ENCODE peak calls at places on chromosomes 6 and 20, in six cellular contexts. F is AG10803; P is dermis blood vessel endothelial cell; G is stimulated activated CD4-positive, alpha-beta T cell treated with anti-CD3 and anti-CD28 coated beads, Interleukin-2, amount 100 ng/mL, for 4 hours; E is neural crest cell; N is T-helper 2 cell. S is an unnamed sample.

GRCh38 chr6:79694623-79695311 is 63.6 kb downstream of the SH3BGRL2 start:
- DNase-seq in F (peak; percentile 4), E (no peak), P (no peak), G (no peak), N (no peak), S (no peak)

GRCh38 chr6:169244684-169245383 is 8.8 kb downstream of the THBS2 start:
- DNase-seq in E (no peak), F (no peak), N (no peak), P (no peak), G (no peak), S (no peak)

GRCh38 chr6:145028144-145028818 is 707.0 kb downstream of the EPM2A start:
- DNase-seq in G (no peak), P (peak; percentile 65), F (peak; percentile 49), E (no peak), N (no peak), S (peak; percentile 52)

GRCh38 chr6:142444388-142444787 is 142.6 kb downstream of the ADGRG6 start:
- DNase-seq in P (peak; percentile 4), G (no peak), E (no peak), N (no peak), F (peak; percentile 21), S (peak; percentile 9)

GRCh38 chr20:61588356-61589054 is 336.4 kb downstream of the CDH4 start:
- DNase-seq in F (peak; percentile 54), E (no peak), N (no peak), G (no peak), P (peak; percentile 13), S (no peak)

GRCh38 chr6:134846865-134847264 is 103.0 kb downstream of the ALDH8A1 start:
- DNase-seq in E (no peak), N (no peak), F (no peak), G (no peak), P (no peak), S (no peak)

GRCh38 chr20:37406010-37406998 is 60.4 kb downstream of the SRC start:
- DNase-seq in G (peak; percentile 13), E (peak; percentile 46), N (no peak), F (no peak), P (peak; percentile 51), S (no peak)

GRCh38 chr20:49471397-49471796 is 11.1 kb downstream of the KCNB1 start:
- DNase-seq in N (no peak), P (no peak), F (no peak), E (no peak), G (no peak), S (no peak)

GRCh38 chr6:3822747-3823445 is 26.3 kb upstream of the FAM50B start:
- DNase-seq in G (no peak), P (no peak), E (no peak), F (peak; percentile 54), N (no peak), S (no peak)

GRCh38 chr6:96899019-96899418 is 1.3 kb upstream of the NDUFAF4 start:
- DNase-seq in G (no peak), E (peak; percentile 6), P (peak; percentile 70), F (peak; percentile 54), N (no peak), S (peak; percentile 91)

GRCh38 chr20:38230957-38231785 is 29.4 kb downstream of the KIAA1755 start:
- DNase-seq in F (no peak), P (no peak), N (no peak), G (no peak), E (no peak), S (no peak)

GRCh38 chr6:148564494-148564893 is 182.3 kb upstream of the UST start:
- DNase-seq in P (no peak), G (no peak), F (no peak), N (no peak), E (no peak), S (no peak)

GRCh38 chr6:168711666-168712300 is 270.8 kb downstream of the SMOC2 start:
- DNase-seq in G (no peak), F (no peak), N (no peak), P (no peak), E (no peak), S (no peak)

GRCh38 chr20:2804041-2804828 is 3.8 kb upstream of the CPXM1 start:
- DNase-seq in E (no peak), F (no peak), G (no peak), N (no peak), P (no peak), S (no peak)

GRCh38 chr6:28758046-28758817 is 165.6 kb downstream of the TRIM27 start:
- DNase-seq in N (no peak), P (peak; percentile 10), G (no peak), E (no peak), F (no peak), S (no peak)

GRCh38 chr6:125273965-125274364 is 27.8 kb downstream of the HDDC2 start:
- DNase-seq in G (no peak), F (no peak), P (peak; percentile 98), E (no peak), N (no peak), S (no peak)

GRCh38 chr20:2693286-2693995 is 861 bp downstream of the EBF4 start:
- DNase-seq in E (peak; percentile 36), P (no peak), F (no peak), G (peak; percentile 33), N (peak; percentile 44), S (peak; percentile 24)

GRCh38 chr6:165487950-165488349 is 175.1 kb downstream of the PDE10A start:
- DNase-seq in F (peak; percentile 0), E (no peak), N (no peak), G (no peak), P (no peak), S (no peak)

GRCh38 chr20:12077835-12078374 is 160.2 kb downstream of the BTBD3 start:
- DNase-seq in P (no peak), E (no peak), G (no peak), F (no peak), N (no peak), S (no peak)

GRCh38 chr6:126529605-126530004 is 189.7 kb downstream of the CENPW start:
- DNase-seq in N (no peak), E (no peak), P (no peak), G (no peak), F (peak; percentile 6), S (no peak)

GRCh38 chr6:105015482-105015881 is 58.6 kb downstream of the LIN28B start:
- DNase-seq in N (no peak), E (no peak), P (no peak), G (no peak), F (peak; percentile 68), S (no peak)

GRCh38 chr20:34083137-34083536 is 28.9 kb downstream of the EIF2S2 start:
- DNase-seq in P (peak; percentile 43), F (peak; percentile 94), N (no peak), E (no peak), G (no peak), S (peak; percentile 24)

GRCh38 chr20:16287776-16288175 is 285.5 kb downstream of the KIF16B start:
- DNase-seq in F (no peak), G (no peak), E (no peak), N (no peak), P (no peak), S (no peak)

GRCh38 chr20:4299773-4300172 is 284.4 kb upstream of the RNF24 start:
- DNase-seq in E (no peak), N (no peak), P (no peak), G (no peak), F (peak; percentile 79), S (no peak)

GRCh38 chr6:31907158-31907813 is 5.4 kb upstream of the ZBTB12 start:
- DNase-seq in N (no peak), E (no peak), G (no peak), P (no peak), F (peak; percentile 85), S (no peak)

GRCh38 chr6:153412519-153412918 is 281.4 kb upstream of the RGS17 start:
- DNase-seq in P (no peak), N (no peak), F (no peak), E (no peak), G (no peak), S (no peak)

GRCh38 chr20:19993937-19994667 is 23.1 kb upstream of the NAA20 start:
- DNase-seq in N (no peak), F (peak; percentile 78), E (no peak), P (peak; percentile 76), G (no peak), S (no peak)

GRCh38 chr6:74851598-74851997 is 354.3 kb downstream of the COL12A1 start:
- DNase-seq in P (no peak), N (no peak), G (no peak), F (peak; percentile 95), E (no peak), S (no peak)

GRCh38 chr6:106659859-106660258 is 30.5 kb downstream of the QRSL1 start:
- DNase-seq in N (no peak), E (no peak), F (no peak), P (no peak), G (no peak), S (no peak)

GRCh38 chr6:37725967-37726366 is 28.3 kb upstream of the MDGA1 start:
- DNase-seq in E (no peak), P (no peak), N (no peak), F (no peak), G (no peak), S (no peak)

GRCh38 chr20:24918579-24919566 is 30.2 kb upstream of the CST7 start:
- DNase-seq in N (no peak), G (no peak), P (no peak), E (no peak), F (peak; percentile 6), S (peak; percentile 11)

GRCh38 chr20:33875055-33875454 is 63.9 kb downstream of the CHMP4B start:
- DNase-seq in G (no peak), F (no peak), E (no peak), P (no peak), N (no peak), S (no peak)

GRCh38 chr20:44495802-44496481 is 20.3 kb downstream of the TTPAL start:
- DNase-seq in G (peak; percentile 22), P (peak; percentile 48), F (peak; percentile 98), E (no peak), N (no peak), S (no peak)